ENCODE peak calls at places on chromosomes 2 and 18, in six cellular contexts. Q, P, N, S, U and J are unnamed samples.

GRCh38 chr2:57862727-57863126 is 183.9 kb upstream of the VRK2 start:
- DNase-seq in P (no peak), S (no peak), N (no peak), U (no peak), Q (no peak), J (no peak)

GRCh38 chr2:52500561-52500960 is 1267.0 kb upstream of the CHAC2 start:
- DNase-seq in U (no peak), Q (no peak), S (no peak), N (peak), P (no peak), J (no peak)

GRCh38 chr2:157497603-157498314 is 53.9 kb upstream of the CYTIP start:
- DNase-seq in N (peak), U (peak), Q (peak), S (peak), P (peak), J (no peak)

GRCh38 chr2:207284556-207285450 is 119.1 kb upstream of the KLF7 start:
- DNase-seq in N (peak), U (no peak), S (no peak), P (no peak), Q (no peak), J (no peak)

GRCh38 chr2:207330912-207331311 is 165.2 kb upstream of the KLF7 start:
- DNase-seq in Q (peak), U (no peak), S (peak), N (peak), P (peak), J (no peak)

GRCh38 chr18:54215069-54215468 is 9.4 kb downstream of the MBD2 start:
- DNase-seq in S (peak), P (no peak), Q (no peak), U (no peak), N (no peak), J (no peak)

GRCh38 chr2:24421668-24422067 is 61.3 kb upstream of the ITSN2 start:
- DNase-seq in S (peak), U (peak), P (peak), Q (peak), N (peak), J (peak)

GRCh38 chr2:88220733-88221132 is 50.6 kb downstream of the THNSL2 start:
- DNase-seq in N (no peak), S (no peak), Q (no peak), U (no peak), P (no peak), J (no peak)

GRCh38 chr2:147331790-147332419 is 512.9 kb upstream of the ACVR2A start:
- DNase-seq in Q (peak), P (peak), N (peak), U (no peak), S (peak), J (no peak)

GRCh38 chr18:3982541-3982940 is 472.6 kb downstream of the DLGAP1 start:
- DNase-seq in Q (no peak), U (no peak), S (peak), P (no peak), N (no peak), J (no peak)

GRCh38 chr2:64214281-64215115 is 70.3 kb upstream of the PELI1 start:
- DNase-seq in P (peak), U (peak), S (peak), Q (peak), N (no peak), J (no peak)